ENCODE peak calls at places on chromosomes 12 and 14, in seven cellular contexts. X, O, R, Q, F, V and B are unnamed samples.

GRCh38 chr12:662541-663292 is 528 bp downstream of the NINJ2 start:
- DNase-seq in R (peak), X (no peak), Q (peak), O (no peak), V (no peak), F (no peak), B (no peak)

GRCh38 chr14:104219731-104220224 is 81.4 kb downstream of the KIF26A start:
- DNase-seq in R (no peak), X (no peak), F (no peak), V (peak), O (no peak), Q (no peak), B (no peak)

GRCh38 chr12:108854453-108855283 is 2.7 kb downstream of the SSH1 start:
- DNase-seq in F (no peak), V (peak), Q (peak), O (no peak), R (peak), X (no peak), B (peak)

GRCh38 chr12:52121848-52122838 is 42.6 kb downstream of the SMIM41 start:
- DNase-seq in X (peak), F (peak), V (peak), Q (peak), O (peak), R (peak), B (no peak)

GRCh38 chr12:124923906-124924734 is 9.7 kb upstream of the UBC start:
- DNase-seq in O (no peak), V (no peak), X (no peak), Q (peak), R (peak), F (no peak), B (peak)

GRCh38 chr14:62280366-62280765 is 518.1 kb downstream of the SNAPC1 start:
- DNase-seq in O (no peak), V (no peak), Q (no peak), X (no peak), F (no peak), R (no peak), B (no peak)

GRCh38 chr14:99936056-99936455 is 129.2 kb upstream of the EVL start:
- DNase-seq in O (no peak), V (no peak), R (peak), X (no peak), F (no peak), Q (no peak), B (no peak)

GRCh38 chr12:89156862-89157262 is 195.4 kb downstream of the DUSP6 start:
- DNase-seq in R (peak), X (no peak), O (no peak), F (no peak), Q (peak), V (no peak), B (no peak)

GRCh38 chr12:88615490-88615889 is 35.2 kb upstream of the KITLG start:
- DNase-seq in O (no peak), R (peak), V (no peak), X (no peak), Q (no peak), F (no peak), B (no peak)

GRCh38 chr12:16385779-16386646 is 38.6 kb downstream of the MGST1 start:
- DNase-seq in V (no peak), X (no peak), O (no peak), Q (peak), F (peak), R (peak), B (no peak)

GRCh38 chr12:9124346-9125031 is 8.8 kb upstream of the A2M start:
- DNase-seq in X (no peak), Q (no peak), R (no peak), V (peak), O (no peak), F (no peak), B (no peak)

GRCh38 chr12:94872671-94873367 is 130.7 kb downstream of the NDUFA12 start:
- DNase-seq in F (no peak), R (no peak), O (no peak), Q (no peak), X (no peak), V (peak), B (no peak)

DNA sequence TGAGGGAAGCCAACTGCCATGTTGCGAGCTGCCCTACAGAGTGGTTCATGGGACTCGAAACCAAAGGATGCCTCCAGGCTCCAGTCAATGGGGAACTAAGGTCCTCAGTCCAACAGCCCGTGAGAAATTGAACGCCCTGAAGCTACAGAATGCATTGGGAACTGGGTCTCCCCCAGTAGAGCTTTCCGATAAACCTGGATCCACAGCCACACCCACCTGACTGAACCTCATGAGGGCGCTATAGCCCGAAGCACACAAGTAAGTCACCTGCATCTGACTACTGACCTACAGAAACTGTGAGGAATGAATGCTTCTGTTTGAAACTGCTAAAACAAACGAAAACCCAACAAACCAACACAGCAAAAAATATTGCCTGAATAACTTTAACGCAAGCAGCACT is 1297.7 kb downstream of the AACS start:
- DNase-seq in Q (no peak), V (no peak), X (no peak), O (no peak), F (no peak), R (no peak), B (no peak)
- TF ChIP-seq CTCF in Q (no peak), V (no peak), X (no peak), O (no peak), F (no peak), R (no peak), B (no peak)

GRCh38 chr12:56145218-56145617 is 7.2 kb upstream of the MYL6B start:
- DNase-seq in O (no peak), Q (no peak), F (no peak), V (no peak), X (no peak), R (no peak), B (no peak)
- TF ChIP-seq CTCF in O (no peak), Q (no peak), F (no peak), V (no peak), X (no peak), R (no peak), B (no peak)

GRCh38 chr12:113314121-113314529 is 20.8 kb downstream of the SLC8B1 start:
- DNase-seq in X (no peak), F (no peak), R (no peak), V (no peak), O (no peak), Q (no peak), B (no peak)

GRCh38 chr12:113315358-113315757 is 19.6 kb downstream of the SLC8B1 start:
- DNase-seq in Q (no peak), F (no peak), R (no peak), X (no peak), V (no peak), O (no peak), B (no peak)

GRCh38 chr12:113305281-113305856 is 29.5 kb downstream of the SLC8B1 start:
- DNase-seq in Q (no peak), R (no peak), V (no peak), O (no peak), X (no peak), F (no peak), B (no peak)

GRCh38 chr12:113306382-113306781 is 28.5 kb downstream of the SLC8B1 start:
- DNase-seq in X (no peak), V (no peak), Q (no peak), R (no peak), F (no peak), O (no peak), B (no peak)

GRCh38 chr12:113310489-113310888 is 24.4 kb downstream of the SLC8B1 start:
- DNase-seq in R (no peak), O (no peak), V (no peak), X (no peak), F (no peak), Q (no peak), B (no peak)
- TF ChIP-seq CTCF in R (peak), O (no peak), V (no peak), X (peak), F (no peak), Q (no peak), B (no peak)

GRCh38 chr12:121079736-121080272 is 40.8 kb upstream of the OASL start:
- DNase-seq in X (no peak), F (no peak), O (no peak), Q (no peak), V (no peak), R (no peak), B (no peak)
- TF ChIP-seq CTCF in X (no peak), F (no peak), O (no peak), Q (no peak), V (no peak), R (no peak), B (no peak)

GRCh38 chr14:68896132-68896531 is 83.0 kb downstream of the ACTN1 start:
- DNase-seq in V (peak), Q (no peak), X (no peak), O (no peak), F (no peak), R (no peak), B (no peak)
- TF ChIP-seq CTCF in V (no peak), Q (peak), X (peak), O (no peak), F (peak), R (peak), B (peak)

DNA sequence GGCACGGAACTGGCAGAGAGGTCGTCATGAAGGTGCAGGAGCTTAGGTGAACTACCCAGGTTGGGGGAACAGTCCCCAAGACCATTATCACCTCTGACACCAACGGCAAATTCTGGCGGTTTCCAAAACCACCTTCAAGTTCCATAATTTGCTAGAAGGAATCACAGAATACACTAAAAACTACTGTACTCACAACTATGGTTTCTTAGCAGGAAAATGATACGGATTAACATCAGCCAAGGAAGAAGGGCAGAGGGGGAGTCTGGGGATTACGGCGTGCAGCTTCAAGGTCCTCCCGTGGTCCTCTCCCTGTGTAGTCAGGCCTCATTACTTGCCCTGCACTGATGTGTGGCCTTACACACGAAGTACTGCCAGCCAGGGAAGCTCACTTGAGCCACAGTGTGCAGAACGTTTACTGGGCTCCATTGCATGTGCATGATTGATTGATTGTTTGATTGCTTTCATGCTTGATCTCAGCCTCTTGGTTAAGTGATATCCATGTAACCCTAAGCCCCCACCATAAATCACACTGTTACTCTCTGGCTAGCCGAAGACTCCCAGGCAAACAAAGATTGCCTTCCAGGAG is 813 bp upstream of the STX2 start:
- DNase-seq in X (no peak), O (no peak), F (no peak), V (no peak), R (no peak), Q (no peak), B (no peak)
- TF ChIP-seq CTCF in X (no peak), O (no peak), F (no peak), V (no peak), R (no peak), Q (no peak), B (no peak)

DNA sequence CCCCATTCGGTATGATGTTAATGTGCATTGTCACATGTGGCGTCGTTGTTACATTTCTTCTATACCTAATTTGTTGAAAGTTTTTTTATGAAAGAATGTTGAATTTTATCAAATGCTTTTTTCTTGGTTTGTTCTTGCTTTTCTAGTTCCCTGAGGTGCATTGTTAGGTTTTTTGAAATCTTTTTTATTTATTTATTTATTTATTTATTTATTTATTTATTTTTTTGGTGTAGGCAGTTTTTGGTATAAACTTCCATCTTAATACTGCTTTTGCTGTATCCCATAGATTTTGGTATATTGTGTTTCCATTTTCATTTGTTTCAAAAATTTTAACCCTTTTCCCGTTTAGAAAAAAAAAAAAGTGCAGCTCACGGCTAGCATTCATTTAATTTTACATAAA is 121.1 kb upstream of the HMGA2 start:
- DNase-seq in X (no peak), R (no peak), F (no peak), O (no peak), Q (no peak), V (no peak), B (no peak)
- TF ChIP-seq CTCF in X (no peak), R (no peak), F (no peak), O (no peak), Q (no peak), V (no peak), B (no peak)